ENCODE peak calls at places on chromosomes 1 and 21, in four cellular contexts. D is cardiac muscle cell; R is CD8-positive, alpha-beta T cell; T is fibroblast of lung. Y is an unnamed sample.
A peak's percentile ranks its signal among the peaks of the same experiment; 100 is the strongest.

GRCh38 chr1:206895837-206896242 is 1.4 kb upstream of the IL24 start:
- DNase-seq in R (no peak), D (no peak), T (peak; percentile 22), Y (peak; percentile 83)

GRCh38 chr1:9292361-9293240 is at the start of gene SPSB1:
- DNase-seq in R (peak; percentile 73), D (peak; percentile 87), T (peak; percentile 77), Y (no peak)

GRCh38 chr1:6435129-6435528 is 10.6 kb downstream of the ESPN start:
- DNase-seq in T (no peak), D (no peak), R (no peak), Y (no peak)

GRCh38 chr1:86906419-86906818 is 7.5 kb downstream of the SELENOF start:
- DNase-seq in T (no peak), D (peak; percentile 3), R (no peak), Y (no peak)

GRCh38 chr1:80217377-80217986 is 1211.0 kb upstream of the ADGRL4 start:
- DNase-seq in R (no peak), D (peak; percentile 59), T (peak; percentile 59), Y (peak; percentile 59)

GRCh38 chr1:168085401-168085872 is 51.3 kb downstream of the GPR161 start:
- DNase-seq in D (no peak), T (no peak), R (peak; percentile 45), Y (no peak)

GRCh38 chr1:98677288-98677687 is 15.8 kb downstream of the SNX7 start:
- DNase-seq in D (no peak), T (peak; percentile 93), R (no peak), Y (peak; percentile 56)

GRCh38 chr1:45583666-45584350 is at the start of gene NASP:
- DNase-seq in D (peak; percentile 93), R (peak; percentile 97), T (peak; percentile 70), Y (no peak)

GRCh38 chr1:153192697-153193096 is 10.5 kb upstream of the LELP1 start:
- DNase-seq in R (no peak), T (no peak), D (peak; percentile 52), Y (no peak)

GRCh38 chr1:109573785-109574184 is 25.4 kb downstream of the GNAI3 start:
- DNase-seq in T (no peak), R (no peak), D (no peak), Y (no peak)

GRCh38 chr21:43005635-43006034 is 31.3 kb downstream of the PKNOX1 start:
- DNase-seq in R (no peak), T (no peak), D (no peak), Y (no peak)

GRCh38 chr1:154623358-154623757 is 15.4 kb upstream of the ADAR start:
- DNase-seq in D (no peak), R (no peak), T (no peak), Y (no peak)

GRCh38 chr1:154624756-154625643 is 17.0 kb upstream of the ADAR start:
- DNase-seq in T (peak; percentile 97), D (no peak), R (no peak), Y (no peak)

GRCh38 chr1:154619181-154619948 is 11.4 kb upstream of the ADAR start:
- DNase-seq in R (no peak), D (no peak), T (peak; percentile 62), Y (no peak)

GRCh38 chr1:154622503-154623039 is 14.6 kb upstream of the ADAR start:
- DNase-seq in R (no peak), D (no peak), T (no peak), Y (peak; percentile 81)

DNA sequence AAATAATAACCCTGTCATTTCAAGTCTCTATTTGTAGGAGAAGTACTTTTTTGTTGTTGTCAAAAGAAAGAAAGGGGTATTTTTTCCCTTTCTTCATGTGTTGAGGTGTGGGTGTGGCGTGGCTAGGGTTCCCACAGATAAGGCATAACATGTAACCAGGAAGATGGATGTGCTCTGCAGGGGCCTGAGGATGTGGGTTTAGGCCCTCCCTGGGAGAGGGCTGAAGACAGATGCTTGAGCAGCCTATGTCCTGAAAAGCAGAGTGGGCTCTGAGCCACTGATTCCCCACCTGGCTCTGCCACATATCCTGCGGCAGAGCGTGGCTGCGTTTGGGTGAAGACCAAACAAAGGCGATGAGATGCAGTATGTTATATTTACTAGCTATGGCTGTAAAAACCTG is 13.9 kb upstream of the ADAR start:
- DNase-seq in R (no peak), T (peak; percentile 45), D (no peak), Y (no peak)
- H3K4me1 ChIP-seq in R (peaks cover 28% of the 10 kb centered on the region), T (no peaks in the 10 kb centered on the region), D (peaks cover 25% of the 10 kb centered on the region), Y (no peaks in the 10 kb centered on the region)

GRCh38 chr1:27368872-27369703 is 2.3 kb upstream of the MAP3K6 start:
- DNase-seq in T (no peak), D (no peak), R (no peak), Y (no peak)
- TF ChIP-seq CTCF in T (peak; percentile 34), D (peak; percentile 26), R (no peak), Y (peak; percentile 55)

GRCh38 chr1:114155756-114156155 is 2.1 kb upstream of the SYT6 start:
- DNase-seq in R (no peak), D (no peak), T (no peak), Y (no peak)

GRCh38 chr1:114153621-114154145 is at the start of gene SYT6:
- DNase-seq in R (no peak), T (no peak), D (peak; percentile 10), Y (no peak)

GRCh38 chr1:114156538-114157274 is 3.0 kb upstream of the SYT6 start:
- DNase-seq in R (no peak), T (no peak), D (peak; percentile 70), Y (no peak)

GRCh38 chr1:114154146-114154962 is 685 bp upstream of the SYT6 start:
- DNase-seq in T (peak; percentile 29), D (peak; percentile 8), R (no peak), Y (no peak)

DNA sequence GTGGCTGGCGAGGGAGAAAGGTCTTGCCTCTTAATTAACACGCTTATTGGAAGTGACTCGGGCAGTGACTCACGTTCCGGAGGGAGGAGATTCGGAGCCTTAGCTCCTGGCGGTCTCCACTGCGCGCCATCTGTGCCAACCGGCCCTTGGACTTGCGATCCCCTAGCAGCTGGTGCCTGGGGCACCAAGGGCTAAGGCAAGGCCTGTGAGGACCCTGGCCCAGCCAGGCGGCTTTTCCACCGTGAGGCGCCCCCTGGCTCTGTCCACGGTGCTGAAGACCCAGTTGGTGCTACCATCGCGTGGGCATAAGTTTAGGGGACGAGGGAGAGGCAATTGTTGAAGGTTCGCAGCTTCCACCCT is 1.3 kb upstream of the SYT6 start:
- DNase-seq in T (peak; percentile 26), D (peak; percentile 84), R (no peak), Y (no peak)
- H3K27ac ChIP-seq in T (no peak overlapping the region), D (no peak overlapping the region), R (no peak overlapping the region), Y (no peak overlapping the region)

GRCh38 chr21:40166291-40166843 is 299.1 kb downstream of the PCP4 start:
- DNase-seq in T (peak; percentile 68), R (no peak), D (no peak), Y (no peak)

GRCh38 chr21:40165212-40165611 is 298.0 kb downstream of the PCP4 start:
- DNase-seq in T (peak; percentile 65), D (peak; percentile 77), R (no peak), Y (no peak)

GRCh38 chr21:40173833-40174232 is 306.6 kb downstream of the PCP4 start:
- DNase-seq in T (no peak), R (no peak), D (no peak), Y (no peak)

GRCh38 chr21:40165671-40166070 is 298.4 kb downstream of the PCP4 start:
- DNase-seq in D (peak; percentile 31), T (peak; percentile 82), R (no peak), Y (no peak)

DNA sequence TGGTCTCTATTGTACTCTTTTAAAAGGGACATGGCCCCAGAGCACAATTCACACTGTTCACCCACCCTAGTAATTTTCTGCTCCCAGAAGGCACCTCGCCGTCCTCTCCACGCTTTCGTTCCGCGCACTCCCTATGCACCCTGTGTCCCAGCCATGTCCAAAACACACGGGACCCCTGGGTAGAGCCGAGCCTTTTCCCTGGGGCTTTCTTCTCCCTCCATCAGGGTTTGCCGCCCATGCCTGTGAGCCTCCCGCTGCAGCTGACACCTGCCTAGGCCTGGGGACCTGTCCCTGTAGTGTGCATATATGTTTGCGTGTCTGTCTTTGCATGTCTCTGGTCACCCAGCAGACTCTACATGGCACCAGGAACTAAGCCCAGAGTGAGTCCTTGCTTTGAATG is 302.7 kb downstream of the PCP4 start:
- DNase-seq in D (no peak), T (no peak), R (no peak), Y (no peak)
- H3K4me1 ChIP-seq in D (peaks cover 7% of the 10 kb centered on the region), T (no peaks in the 10 kb centered on the region), R (no peaks in the 10 kb centered on the region), Y (no peaks in the 10 kb centered on the region)

DNA sequence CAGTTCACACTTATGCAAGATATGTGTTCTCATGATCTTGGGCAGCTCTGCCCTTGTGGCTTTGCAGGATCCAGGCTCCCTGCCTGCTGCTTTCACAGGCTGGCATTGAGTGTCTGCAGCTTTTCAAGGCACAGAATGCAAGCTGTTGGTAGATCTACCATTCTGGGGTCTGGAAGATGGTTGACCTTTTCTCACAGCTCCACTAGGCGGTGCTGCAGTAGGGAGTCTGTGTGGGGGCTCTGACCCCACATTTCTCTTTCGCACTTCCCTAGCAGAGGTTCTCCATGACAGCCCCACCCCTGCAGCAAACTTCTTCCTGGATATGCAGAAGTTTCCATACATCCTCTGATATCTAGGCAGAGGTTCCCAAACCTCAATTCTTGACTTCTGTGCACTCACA is 500.5 kb downstream of the BRINP3 start:
- DNase-seq in D (no peak), T (no peak), R (no peak), Y (no peak)
- TF ChIP-seq CTCF in D (no peak), T (no peak), R (no peak), Y (no peak)

DNA sequence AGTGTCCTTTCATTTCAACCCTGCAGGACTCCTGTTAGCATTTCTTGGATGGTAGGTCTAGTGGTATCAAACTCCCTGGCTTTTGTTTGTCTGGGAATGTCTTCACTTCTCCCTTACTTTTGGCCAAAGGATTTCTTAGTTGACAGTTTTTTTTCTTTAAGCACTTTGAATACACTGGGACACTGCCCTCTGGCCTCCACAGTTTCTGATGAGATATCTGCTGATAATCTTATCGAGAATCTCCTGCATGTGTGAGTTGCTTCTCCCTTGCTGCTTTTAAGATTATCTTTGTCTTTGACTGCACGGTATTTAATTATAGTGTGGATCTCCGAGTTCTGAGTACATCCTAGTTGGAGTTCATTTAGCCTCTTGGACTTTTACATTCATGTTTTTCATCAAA is 13.3 kb downstream of the UTS2 start:
- DNase-seq in R (no peak), T (no peak), D (no peak), Y (no peak)
- H3K27ac ChIP-seq in R (no peak overlapping the region), T (no peak overlapping the region), D (no peak overlapping the region), Y (no peak overlapping the region)

GRCh38 chr1:27149714-27150113 is 5.2 kb downstream of the SLC9A1 start:
- DNase-seq in D (no peak), T (no peak), R (no peak), Y (no peak)
- H3K4me1 ChIP-seq in D (peaks cover 27% of the 10 kb centered on the region), T (peaks cover 19% of the 10 kb centered on the region), R (peaks cover 58% of the 10 kb centered on the region), Y (peaks cover 19% of the 10 kb centered on the region)

GRCh38 chr21:44024895-44025353 is 12.8 kb downstream of the TRAPPC10 start:
- DNase-seq in T (peak; percentile 79), R (no peak), D (no peak), Y (peak; percentile 25)
- TF ChIP-seq CTCF in T (no peak), R (no peak), D (no peak), Y (no peak)

DNA sequence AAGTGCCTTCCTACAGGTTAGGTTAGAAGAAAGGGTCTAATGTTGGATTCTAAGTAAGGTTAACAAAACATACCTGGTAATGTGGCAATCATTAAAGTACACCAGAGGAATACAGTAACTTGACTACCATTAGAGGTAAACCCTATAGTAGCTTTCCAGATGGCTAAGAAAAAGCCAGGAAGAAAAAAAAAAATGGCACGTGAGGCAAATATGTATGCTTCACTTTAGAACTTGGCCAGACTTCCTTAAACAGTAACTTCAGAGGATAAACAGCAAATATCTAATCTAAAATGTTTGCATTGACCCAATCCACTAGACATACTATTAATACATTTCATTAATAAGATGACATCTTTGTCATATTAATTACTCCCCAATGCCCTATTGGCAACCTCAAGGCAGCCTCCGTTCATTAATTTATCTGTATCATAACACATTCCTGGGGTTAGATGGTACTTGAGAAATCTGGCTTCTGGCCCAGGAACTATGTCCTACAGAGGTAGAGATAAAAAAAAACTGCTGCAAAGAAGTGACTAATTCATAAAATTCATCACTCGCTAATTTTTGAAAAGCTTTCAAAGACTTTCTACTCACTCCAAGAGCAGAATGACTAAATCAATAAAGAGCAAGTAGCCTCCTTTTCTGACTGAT is 5.8 kb downstream of the DCAF8 start:
- DNase-seq in R (no peak), D (peak; percentile 41), T (peak; percentile 89), Y (peak; percentile 50)
- H3K27ac ChIP-seq in R (no peak overlapping the region), D (peak overlapping the region; percentile 67), T (no peak overlapping the region), Y (no peak overlapping the region)